ENCODE peak calls at places on chromosomes 6 and 20, in nine cellular contexts. V is A549, Z is gastrocnemius medialis, W is IMR-90, L is adrenal gland, G is right lobe of liver, H is transverse colon, X is ovary, N is sigmoid colon. S is an unnamed sample.

GRCh38 chr6:46983007-46983411 is 59.1 kb downstream of the ADGRF1 start:
- DNase-seq in V (peak; percentile 3), Z (no peak), W (no peak), L (no peak), G (no peak), H (no peak), X (no peak), N (no peak), S (no peak)

GRCh38 chr6:686528-686927 is 6.4 kb downstream of the EXOC2 start:
- DNase-seq in V (no peak), Z (no peak), W (no peak), L (no peak), G (no peak), H (no peak), X (no peak), N (no peak), S (no peak)

GRCh38 chr6:73523434-73524123 is 2.7 kb upstream of the EEF1A1 start:
- DNase-seq in V (no peak), Z (peak; percentile 11), W (peak; percentile 16), L (peak; percentile 57), G (peak; percentile 76), H (peak; percentile 82), X (peak; percentile 56), N (peak; percentile 82), S (peak; percentile 61)

GRCh38 chr6:15443119-15443518 is 197.2 kb downstream of the JARID2 start:
- DNase-seq in V (no peak), Z (no peak), W (peak; percentile 94), L (no peak), G (no peak), H (no peak), X (no peak), N (no peak), S (no peak)

GRCh38 chr20:23928788-23929187 is 49.2 kb upstream of the CST5 start:
- DNase-seq in V (no peak), Z (no peak), W (no peak), L (no peak), G (peak; percentile 12), H (no peak), X (no peak), N (no peak), S (no peak)

GRCh38 chr6:154289818-154290508 is 66.6 kb downstream of the IPCEF1 start:
- DNase-seq in V (no peak), Z (no peak), W (no peak), L (no peak), G (no peak), H (no peak), X (no peak), N (no peak), S (no peak)

GRCh38 chr6:79724816-79725215 is 93.7 kb downstream of the SH3BGRL2 start:
- DNase-seq in V (no peak), Z (peak; percentile 7), W (no peak), L (no peak), G (no peak), H (no peak), X (no peak), N (no peak), S (peak; percentile 49)

GRCh38 chr6:93418113-93418447 is 1.3 kb downstream of the EPHA7 start:
- DNase-seq in V (peak; percentile 0), Z (no peak), W (no peak), L (no peak), G (no peak), H (no peak), X (no peak), N (no peak), S (no peak)

GRCh38 chr6:45851001-45851400 is 164.7 kb downstream of the CLIC5 start:
- DNase-seq in V (no peak), Z (no peak), W (no peak), L (no peak), G (no peak), H (no peak), X (no peak), N (no peak), S (no peak)

GRCh38 chr6:11729083-11729482 is 49.5 kb downstream of the ADTRP start:
- DNase-seq in V (no peak), Z (no peak), W (no peak), L (no peak), G (no peak), H (no peak), X (no peak), N (no peak), S (no peak)

DNA sequence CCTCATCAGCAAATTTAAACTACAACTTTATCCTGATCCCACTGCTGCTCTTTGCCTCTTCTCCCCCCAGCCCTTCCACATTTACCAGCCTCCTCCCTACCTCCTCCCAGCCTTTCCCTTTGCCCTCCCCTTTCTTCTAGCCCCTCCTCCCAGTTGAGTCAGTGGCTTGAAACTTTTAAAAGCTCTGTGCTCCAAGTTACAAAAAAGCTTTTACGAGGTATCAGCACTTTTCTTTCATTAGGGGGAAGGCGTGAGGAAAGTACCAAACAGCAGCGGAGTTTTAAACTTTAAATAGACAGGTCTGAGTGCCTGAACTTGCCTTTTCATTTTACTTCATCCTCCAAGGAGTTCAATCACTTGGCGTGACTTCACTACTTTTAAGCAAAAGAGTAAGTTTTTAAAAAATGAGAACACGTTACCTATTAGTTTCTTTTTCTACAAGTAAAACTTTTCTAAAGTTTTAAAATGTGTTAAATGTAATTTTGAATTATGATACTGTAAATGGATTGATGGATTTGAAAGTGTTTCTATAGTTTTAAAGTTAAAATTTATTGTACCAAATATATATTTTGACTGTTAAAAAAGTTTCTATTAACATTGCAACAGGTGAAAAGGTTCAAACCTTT is at the start of gene GJA1:
- DNase-seq in V (peak; percentile 61), Z (peak; percentile 25), W (peak; percentile 86), L (peak; percentile 81), G (no peak), H (peak; percentile 12), X (peak; percentile 78), N (no peak), S (no peak)
- TF ChIP-seq POLR2A in V (no peak), Z (peak; percentile 72), W (peak; percentile 84), L (peak; percentile 97), G (no peak), H (peak; percentile 30), X (peak; percentile 42), N (no peak), S (peak; percentile 50)

GRCh38 chr20:50142812-50143211 is 10.7 kb downstream of the PEDS1 start:
- DNase-seq in V (no peak), Z (no peak), W (no peak), L (no peak), G (no peak), H (no peak), X (no peak), N (no peak), S (no peak)

GRCh38 chr20:50144362-50144761 is 9.2 kb downstream of the PEDS1 start:
- DNase-seq in V (peak; percentile 49), Z (peak; percentile 75), W (peak; percentile 99), L (peak; percentile 88), G (peak; percentile 69), H (peak; percentile 34), X (peak; percentile 55), N (peak; percentile 89), S (no peak)

GRCh38 chr20:50146214-50146613 is 7.3 kb downstream of the PEDS1 start:
- DNase-seq in V (no peak), Z (no peak), W (peak; percentile 53), L (no peak), G (no peak), H (no peak), X (no peak), N (no peak), S (no peak)

GRCh38 chr20:50149481-50150254 is 3.9 kb downstream of the PEDS1 start:
- DNase-seq in V (no peak), Z (peak; percentile 56), W (no peak), L (no peak), G (no peak), H (no peak), X (no peak), N (no peak), S (no peak)

GRCh38 chr20:50146732-50147662 is 6.5 kb downstream of the PEDS1 start:
- DNase-seq in V (no peak), Z (peak; percentile 55), W (peak; percentile 43), L (no peak), G (no peak), H (peak; percentile 66), X (no peak), N (no peak), S (no peak)
- H3K4me1 ChIP-seq in V (peaks cover 79% of the 10 kb centered on the region), Z (peaks cover 52% of the 10 kb centered on the region), W (peaks cover 36% of the 10 kb centered on the region), L (peaks cover 18% of the 10 kb centered on the region), G (peaks cover 21% of the 10 kb centered on the region), H (peaks cover 62% of the 10 kb centered on the region), X (peaks cover 3% of the 10 kb centered on the region), N (peaks cover 55% of the 10 kb centered on the region), S (peaks cover 53% of the 10 kb centered on the region)

GRCh38 chr20:47678536-47678935 is 106.7 kb downstream of the SULF2 start:
- DNase-seq in V (no peak), Z (no peak), W (no peak), L (no peak), G (no peak), H (no peak), X (no peak), N (no peak), S (no peak)

GRCh38 chr20:47678130-47678453 is 107.2 kb downstream of the SULF2 start:
- DNase-seq in V (no peak), Z (no peak), W (no peak), L (no peak), G (no peak), H (no peak), X (no peak), N (no peak), S (no peak)

GRCh38 chr20:47676219-47676721 is 109.0 kb downstream of the SULF2 start:
- DNase-seq in V (no peak), Z (no peak), W (no peak), L (no peak), G (no peak), H (no peak), X (no peak), N (no peak), S (no peak)

GRCh38 chr20:47676912-47677311 is 108.4 kb downstream of the SULF2 start:
- DNase-seq in V (no peak), Z (no peak), W (no peak), L (no peak), G (no peak), H (no peak), X (no peak), N (no peak), S (no peak)

DNA sequence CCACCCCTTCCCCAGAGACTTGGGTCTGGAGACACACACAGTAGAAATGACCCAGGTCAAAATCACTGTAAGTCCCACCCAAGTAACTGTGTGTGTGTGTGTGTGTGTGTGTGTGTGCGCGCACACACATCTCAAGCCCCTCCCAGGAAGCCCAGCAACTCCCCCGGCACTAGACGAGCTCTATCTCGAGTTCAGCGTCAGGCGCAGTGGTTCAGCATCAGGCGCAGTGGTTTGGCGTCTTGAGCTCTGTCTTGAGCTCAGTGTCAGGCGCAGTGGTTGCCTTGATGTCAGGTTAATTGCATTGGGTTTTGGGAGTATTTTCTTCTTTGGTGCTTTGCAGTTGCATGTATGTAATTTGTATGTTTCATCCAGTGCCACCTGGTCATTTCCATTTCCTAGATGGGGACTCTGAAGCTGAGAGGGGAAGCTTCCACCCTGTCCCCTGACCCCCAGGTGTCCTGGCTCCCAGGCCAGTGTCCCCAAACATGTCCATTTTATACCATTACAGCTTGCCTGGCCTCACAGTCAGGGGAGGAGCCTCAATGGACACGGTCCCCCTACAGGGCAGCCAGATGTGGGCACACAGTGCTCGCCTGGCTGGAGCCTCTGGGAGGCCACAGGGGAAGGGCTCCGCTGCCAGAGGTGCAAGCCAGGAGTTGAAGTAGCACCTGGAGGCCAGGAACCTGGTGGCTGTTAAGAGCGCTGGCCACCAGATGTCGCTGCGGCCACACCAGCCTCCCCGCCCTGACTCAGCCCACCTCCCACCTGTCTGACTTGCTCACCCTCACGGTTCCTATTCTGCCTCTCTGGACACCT is 107.8 kb downstream of the SULF2 start:
- DNase-seq in V (peak; percentile 59), Z (no peak), W (peak; percentile 16), L (no peak), G (peak; percentile 67), H (peak; percentile 42), X (no peak), N (no peak), S (no peak)
- TF ChIP-seq POLR2A in V (no peak), Z (no peak), W (no peak), L (no peak), G (no peak), H (no peak), X (no peak), N (no peak), S (no peak)

GRCh38 chr20:63064745-63065711 is 58.3 kb upstream of the BHLHE23 start:
- DNase-seq in V (no peak), Z (no peak), W (no peak), L (no peak), G (peak; percentile 39), H (no peak), X (no peak), N (peak; percentile 53), S (peak; percentile 18)
- H3K4me1 ChIP-seq in V (no peaks in the 10 kb centered on the region), Z (no peaks in the 10 kb centered on the region), W (no peaks in the 10 kb centered on the region), L (no peaks in the 10 kb centered on the region), G (no peaks in the 10 kb centered on the region), H (no peaks in the 10 kb centered on the region), X (no peaks in the 10 kb centered on the region), N (no peaks in the 10 kb centered on the region), S (no peaks in the 10 kb centered on the region)